ENCODE peak calls at places on chromosomes 1 and 21, in seven cellular contexts. K is GM10248, N is heart left ventricle, V is endodermal cell, H is breast epithelium, J is fibroblast of the aortic adventitia, Y is PC-3. G is an unnamed sample.

GRCh38 chr1:66426231-66426853 is 107.6 kb upstream of the SGIP1 start:
- DNase-seq in K (no peak), N (no peak), V (no peak), H (no peak), J (no peak), Y (no peak), G (no peak)

GRCh38 chr1:76576876-76577817 is 290.1 kb upstream of the ST6GALNAC5 start:
- DNase-seq in K (no peak), N (no peak), V (no peak), H (no peak), J (no peak), Y (no peak), G (no peak)

GRCh38 chr1:51101976-51102375 is at the start of gene C1orf185:
- DNase-seq in K (no peak), N (no peak), V (no peak), H (no peak), J (no peak), Y (no peak), G (no peak)

GRCh38 chr1:966135-966602 is at the start of gene PLEKHN1:
- DNase-seq in K (peak; percentile 73), N (no peak), V (peak; percentile 88), H (no peak), J (no peak), Y (peak; percentile 80), G (no peak)

GRCh38 chr1:176628775-176629174 is 165.8 kb downstream of the PAPPA2 start:
- DNase-seq in K (no peak), N (no peak), V (no peak), H (no peak), J (no peak), Y (no peak), G (no peak)

GRCh38 chr21:32886339-32886738 is 114.8 kb upstream of the PAXBP1 start:
- DNase-seq in K (no peak), N (no peak), V (no peak), H (no peak), J (peak; percentile 3), Y (peak; percentile 9), G (no peak)

GRCh38 chr1:207962716-207963428 is 51.9 kb upstream of the CD34 start:
- DNase-seq in K (no peak), N (peak; percentile 66), V (no peak), H (peak; percentile 60), J (peak; percentile 61), Y (no peak), G (no peak)

GRCh38 chr21:33401617-33401967 is 1.6 kb upstream of the IFNGR2 start:
- DNase-seq in K (no peak), N (no peak), V (no peak), H (peak; percentile 59), J (no peak), Y (peak; percentile 36), G (no peak)

GRCh38 chr1:42002220-42002619 is 83.5 kb upstream of the HIVEP3 start:
- DNase-seq in K (no peak), N (no peak), V (no peak), H (no peak), J (no peak), Y (no peak), G (no peak)

GRCh38 chr1:40848530-40849189 is 13.5 kb downstream of the CITED4 start:
- DNase-seq in K (no peak), N (peak; percentile 56), V (peak; percentile 93), H (peak; percentile 78), J (peak; percentile 73), Y (peak; percentile 89), G (no peak)

GRCh38 chr21:18529253-18529652 is 125.7 kb upstream of the TMPRSS15 start:
- DNase-seq in K (no peak), N (no peak), V (no peak), H (no peak), J (peak; percentile 71), Y (peak; percentile 89), G (no peak)

GRCh38 chr1:47347735-47348134 is 14.1 kb downstream of the CMPK1 start:
- DNase-seq in K (no peak), N (no peak), V (no peak), H (no peak), J (no peak), Y (no peak), G (no peak)

GRCh38 chr1:3515774-3516480 is 61.5 kb downstream of the ARHGEF16 start:
- DNase-seq in K (no peak), N (no peak), V (no peak), H (no peak), J (no peak), Y (no peak), G (no peak)

GRCh38 chr1:245234217-245235120 is 79.7 kb downstream of the KIF26B start:
- DNase-seq in K (no peak), N (no peak), V (peak; percentile 81), H (no peak), J (no peak), Y (no peak), G (no peak)

GRCh38 chr1:156419863-156420208 is 50.8 kb downstream of the RHBG start:
- DNase-seq in K (peak; percentile 68), N (no peak), V (peak; percentile 91), H (no peak), J (no peak), Y (no peak), G (no peak)

GRCh38 chr1:156421939-156422601 is 53.1 kb downstream of the RHBG start:
- DNase-seq in K (no peak), N (no peak), V (peak; percentile 86), H (no peak), J (no peak), Y (no peak), G (no peak)

GRCh38 chr1:156422602-156423091 is 53.6 kb downstream of the RHBG start:
- DNase-seq in K (no peak), N (no peak), V (no peak), H (no peak), J (no peak), Y (peak; percentile 45), G (no peak)

GRCh38 chr1:156421062-156421938 is 52.3 kb downstream of the RHBG start:
- DNase-seq in K (peak; percentile 95), N (peak; percentile 72), V (peak; percentile 97), H (peak; percentile 77), J (peak; percentile 58), Y (peak; percentile 49), G (peak; percentile 97)

GRCh38 chr1:156420209-156421061 is 51.4 kb downstream of the RHBG start:
- DNase-seq in K (peak; percentile 76), N (no peak), V (peak; percentile 76), H (no peak), J (no peak), Y (no peak), G (no peak)
- TF ChIP-seq CTCF in K (no peak), N (no peak), V (peak; percentile 11), H (no peak), J (no peak), Y (no peak), G (no peak)

DNA sequence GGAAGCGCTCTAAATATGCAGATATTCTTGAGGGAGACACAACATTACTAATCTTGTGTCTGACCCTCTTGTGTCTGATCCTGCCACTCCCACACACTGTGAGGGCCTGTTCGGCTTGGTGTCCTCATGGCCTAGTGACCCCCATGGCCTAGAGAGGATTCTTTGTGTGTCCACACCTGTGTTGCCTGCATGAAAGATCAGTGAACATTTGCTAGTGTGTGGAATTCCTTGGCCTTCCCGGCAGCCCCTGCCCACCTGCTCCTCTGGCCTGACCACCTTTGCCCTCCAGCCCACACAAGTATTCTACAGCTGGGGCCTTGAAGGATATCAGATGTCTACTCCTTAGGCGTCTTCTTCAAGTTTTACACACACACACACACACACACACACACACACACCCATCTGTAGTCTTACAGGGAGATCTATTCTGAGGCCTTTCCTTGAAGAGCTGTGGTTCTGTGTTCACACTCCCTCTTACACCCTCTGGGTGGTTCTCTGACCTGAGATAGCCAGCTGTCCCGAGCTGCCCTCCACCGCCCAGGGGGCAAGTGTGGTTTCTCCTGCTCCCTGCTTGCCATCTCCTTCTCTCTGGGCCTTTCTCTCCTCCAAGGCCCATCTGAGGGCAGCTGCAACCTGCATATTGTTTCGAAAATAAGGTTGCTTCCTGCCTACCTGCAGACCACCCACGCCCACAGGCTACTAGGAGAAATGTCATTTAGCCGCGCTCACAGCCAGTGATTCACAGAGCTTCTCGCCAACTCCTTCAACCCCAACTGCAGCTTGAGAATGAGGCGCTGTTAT is 45.4 kb downstream of the CD247 start:
- DNase-seq in K (no peak), N (no peak), V (no peak), H (peak; percentile 28), J (no peak), Y (no peak), G (no peak)
- TF ChIP-seq CTCF in K (no peak), N (no peak), V (no peak), H (no peak), J (no peak), Y (no peak), G (no peak)

GRCh38 chr1:28553229-28553930 is 495 bp downstream of the TRNAU1AP start:
- DNase-seq in K (peak; percentile 59), N (peak; percentile 35), V (no peak), H (no peak), J (peak; percentile 37), Y (peak; percentile 58), G (no peak)

GRCh38 chr1:28551381-28551780 is 1.5 kb upstream of the TRNAU1AP start:
- DNase-seq in K (no peak), N (no peak), V (no peak), H (no peak), J (no peak), Y (no peak), G (no peak)

DNA sequence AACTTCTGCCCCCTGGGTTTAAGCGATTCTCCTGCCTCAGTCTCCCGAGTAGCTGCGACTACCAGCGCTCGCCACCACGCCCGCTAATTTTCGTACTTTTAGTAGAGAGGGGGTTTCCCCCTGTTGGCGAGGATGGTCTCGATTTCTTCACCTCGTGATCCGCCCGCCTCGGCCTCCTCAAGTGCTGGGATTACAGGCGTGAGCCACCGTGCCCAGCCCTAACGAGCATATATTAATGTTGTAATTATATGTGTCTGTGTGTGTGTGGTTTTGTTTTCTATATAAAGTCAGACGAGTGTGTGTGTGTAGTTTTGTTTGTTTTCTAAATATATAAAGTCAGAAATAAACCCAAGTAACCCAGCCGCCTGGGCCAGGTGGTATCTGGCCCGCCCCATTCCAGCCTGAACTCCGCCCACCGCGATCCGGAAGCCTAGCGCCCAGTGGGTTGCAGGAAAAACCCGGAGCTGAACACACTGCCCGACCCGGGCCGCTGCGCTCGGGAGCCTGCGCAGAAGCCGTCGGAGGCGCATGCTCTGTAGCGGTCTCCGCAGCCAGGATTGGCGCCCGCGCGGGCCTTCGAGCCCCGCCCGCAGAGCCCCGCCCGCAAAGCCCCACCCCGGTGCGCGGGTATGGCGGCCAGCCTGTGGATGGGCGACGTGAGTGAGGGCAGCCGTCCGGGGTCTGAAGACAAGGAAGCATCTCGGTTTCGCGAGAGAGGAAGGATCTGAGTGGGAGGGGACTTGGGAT is at the start of gene TRNAU1AP:
- DNase-seq in K (peak; percentile 97), N (peak; percentile 96), V (peak; percentile 99), H (peak; percentile 96), J (peak; percentile 96), Y (peak; percentile 98), G (peak; percentile 65)
- TF ChIP-seq CTCF in K (peak; percentile 0), N (no peak), V (peak; percentile 44), H (peak; percentile 14), J (no peak), Y (no peak), G (no peak)

DNA sequence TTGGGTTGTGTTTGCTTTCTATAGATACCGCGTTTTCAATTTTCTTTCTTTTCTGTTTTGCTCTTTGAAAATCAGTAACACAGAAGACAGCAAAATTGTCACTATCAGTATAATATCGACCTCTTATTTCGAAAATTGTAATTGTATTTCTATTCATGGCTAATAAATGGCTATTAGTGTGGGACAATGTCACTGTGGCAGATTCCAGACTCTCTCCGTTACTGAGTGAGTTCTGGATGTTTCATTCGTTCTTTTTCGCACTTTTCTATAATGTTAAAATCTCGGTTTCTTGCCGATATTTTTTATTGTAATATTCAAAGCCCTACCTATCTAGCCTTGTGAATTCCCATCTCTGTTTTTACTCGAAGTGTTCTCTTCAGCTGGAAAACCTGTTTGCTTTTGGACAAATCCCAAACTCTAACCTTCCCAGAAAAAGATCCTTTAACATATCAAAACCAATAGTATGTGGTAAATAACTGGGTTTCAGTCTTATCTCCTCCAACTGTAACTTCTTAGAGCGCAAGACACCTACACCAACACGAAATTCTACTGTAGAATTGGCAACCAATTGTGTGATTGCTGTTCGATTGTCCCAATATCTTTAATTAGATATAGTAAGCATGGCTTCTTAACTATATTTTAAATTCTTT is 6.0 kb upstream of the MPZL1 start:
- DNase-seq in K (no peak), N (no peak), V (no peak), H (no peak), J (no peak), Y (peak; percentile 26), G (no peak)
- TF ChIP-seq CTCF in K (no peak), N (no peak), V (peak; percentile 5), H (no peak), J (no peak), Y (no peak), G (no peak)